ENCODE peak calls at places on chromosomes 5 and 9, in six cellular contexts. Z, X, J, O, C and A are unnamed samples.
A peak's percentile ranks its signal among the peaks of the same experiment; 100 is the strongest.

GRCh38 chr9:133121200-133122166 is at the start of gene RALGDS:
- DNase-seq in Z (peak; percentile 89), X (peak; percentile 94), J (peak; percentile 93), O (peak; percentile 75), C (peak; percentile 94), A (peak; percentile 93)

GRCh38 chr9:20728493-20729220 is 44.6 kb downstream of the FOCAD start:
- DNase-seq in Z (peak; percentile 5), X (no peak), J (no peak), O (peak; percentile 35), C (no peak), A (peak; percentile 28)

GRCh38 chr5:62315376-62316049 is 9.5 kb downstream of the KIF2A start:
- DNase-seq in Z (no peak), X (no peak), J (no peak), O (peak; percentile 46), C (no peak), A (no peak)

GRCh38 chr5:149452665-149453617 is 73.8 kb upstream of the IL17B start:
- DNase-seq in Z (no peak), X (no peak), J (no peak), O (peak; percentile 96), C (no peak), A (no peak)

GRCh38 chr5:81420039-81420667 is 26.2 kb upstream of the ACOT12 start:
- DNase-seq in Z (no peak), X (no peak), J (no peak), O (peak; percentile 96), C (no peak), A (no peak)

GRCh38 chr9:86452194-86452828 is 98.1 kb upstream of the TUT7 start:
- DNase-seq in Z (no peak), X (no peak), J (no peak), O (peak; percentile 3), C (no peak), A (no peak)

GRCh38 chr5:172493906-172494305 is 39.6 kb upstream of the SH3PXD2B start:
- DNase-seq in Z (no peak), X (no peak), J (no peak), O (no peak), C (no peak), A (no peak)

GRCh38 chr9:26462213-26462612 is 430.4 kb downstream of the CAAP1 start:
- DNase-seq in Z (no peak), X (no peak), J (no peak), O (no peak), C (no peak), A (no peak)

GRCh38 chr5:39661026-39661779 is 236.4 kb upstream of the DAB2 start:
- DNase-seq in Z (no peak), X (no peak), J (no peak), O (no peak), C (no peak), A (no peak)

GRCh38 chr9:130766904-130767262 is 68.2 kb upstream of the ABL1 start:
- DNase-seq in Z (no peak), X (no peak), J (no peak), O (no peak), C (no peak), A (no peak)

GRCh38 chr9:128337972-128338371 is 2.4 kb upstream of the SLC27A4 start:
- DNase-seq in Z (no peak), X (no peak), J (no peak), O (no peak), C (no peak), A (no peak)

GRCh38 chr9:76127637-76128036 is 237.2 kb downstream of the PCSK5 start:
- DNase-seq in Z (no peak), X (no peak), J (no peak), O (no peak), C (no peak), A (no peak)

GRCh38 chr5:180803181-180804128 is 849 bp upstream of the MGAT1 start:
- DNase-seq in Z (peak; percentile 59), X (peak; percentile 86), J (peak; percentile 69), O (no peak), C (peak; percentile 97), A (peak; percentile 80)

GRCh38 chr5:105836263-105836662 is 1834.5 kb downstream of the EFNA5 start:
- DNase-seq in Z (no peak), X (no peak), J (no peak), O (peak; percentile 63), C (no peak), A (no peak)

GRCh38 chr5:174877987-174878386 is 153.6 kb downstream of the MSX2 start:
- DNase-seq in Z (no peak), X (no peak), J (no peak), O (no peak), C (no peak), A (no peak)

GRCh38 chr9:28456886-28457285 is 883.6 kb upstream of the C9orf72 start:
- DNase-seq in Z (no peak), X (no peak), J (no peak), O (no peak), C (no peak), A (no peak)

GRCh38 chr9:105502276-105502675 is 54.4 kb downstream of the FSD1L start:
- DNase-seq in Z (no peak), X (no peak), J (no peak), O (peak; percentile 41), C (no peak), A (no peak)

GRCh38 chr5:72427488-72428437 is 79.4 kb downstream of the ZNF366 start:
- DNase-seq in Z (no peak), X (no peak), J (no peak), O (peak; percentile 49), C (no peak), A (no peak)

GRCh38 chr9:131727184-131727785 is 12.6 kb downstream of the RAPGEF1 start:
- DNase-seq in Z (no peak), X (no peak), J (no peak), O (peak; percentile 24), C (no peak), A (peak; percentile 52)

GRCh38 chr5:35247645-35248034 is 17.4 kb upstream of the PRLR start:
- DNase-seq in Z (peak; percentile 13), X (no peak), J (peak; percentile 55), O (no peak), C (no peak), A (peak; percentile 84)

GRCh38 chr5:128441165-128441564 is 96.9 kb downstream of the FBN2 start:
- DNase-seq in Z (no peak), X (no peak), J (no peak), O (no peak), C (no peak), A (no peak)

GRCh38 chr9:134252084-134252830 is 74.0 kb upstream of the RXRA start:
- DNase-seq in Z (no peak), X (peak; percentile 48), J (no peak), O (no peak), C (no peak), A (peak; percentile 56)

GRCh38 chr5:170076211-170076610 is 29.5 kb upstream of the FOXI1 start:
- DNase-seq in Z (no peak), X (no peak), J (no peak), O (no peak), C (no peak), A (no peak)
- TF ChIP-seq CTCF in Z (no peak), X (no peak), J (no peak), O (no peak), C (no peak), A (no peak)

GRCh38 chr9:14380061-14380836 is 66.3 kb upstream of the NFIB start:
- DNase-seq in Z (no peak), X (no peak), J (no peak), O (no peak), C (no peak), A (no peak)

GRCh38 chr9:14383296-14383695 is 69.4 kb upstream of the NFIB start:
- DNase-seq in Z (no peak), X (no peak), J (no peak), O (no peak), C (no peak), A (no peak)

GRCh38 chr9:14389146-14389545 is 75.2 kb upstream of the NFIB start:
- DNase-seq in Z (no peak), X (no peak), J (no peak), O (no peak), C (no peak), A (no peak)

GRCh38 chr9:14379280-14379679 is 65.3 kb upstream of the NFIB start:
- DNase-seq in Z (no peak), X (no peak), J (no peak), O (no peak), C (no peak), A (no peak)

DNA sequence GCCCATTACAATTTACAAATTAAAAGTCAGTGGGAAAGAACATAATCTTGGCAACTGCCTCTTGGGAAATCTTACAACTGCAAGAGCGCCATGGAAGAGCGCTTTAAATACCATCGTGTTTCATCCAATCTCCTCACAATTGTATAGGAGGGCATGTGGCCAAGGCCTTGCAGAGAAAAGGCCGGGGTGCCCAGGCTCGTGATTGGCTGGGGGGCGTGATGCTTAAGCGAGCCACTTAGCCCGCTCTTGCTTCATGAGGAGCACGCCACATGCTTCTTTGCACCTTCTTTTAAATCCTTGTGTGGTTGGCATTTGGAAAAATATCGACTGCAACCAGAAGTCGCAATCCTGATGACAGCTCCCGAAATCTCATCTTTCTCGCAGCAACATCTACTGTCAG is 69.9 kb upstream of the NFIB start:
- DNase-seq in Z (no peak), X (no peak), J (no peak), O (no peak), C (no peak), A (no peak)
- TF ChIP-seq POLR2A in Z (no peak), X (no peak), J (no peak), O (no peak), C (no peak), A (no peak)

GRCh38 chr9:122820490-122820845 is 7.9 kb downstream of the PDCL start:
- DNase-seq in Z (no peak), X (no peak), J (no peak), O (no peak), C (no peak), A (no peak)

GRCh38 chr9:122822958-122823357 is 5.4 kb downstream of the PDCL start:
- DNase-seq in Z (no peak), X (no peak), J (no peak), O (no peak), C (no peak), A (no peak)

GRCh38 chr9:122822056-122822455 is 6.3 kb downstream of the PDCL start:
- DNase-seq in Z (no peak), X (no peak), J (no peak), O (no peak), C (no peak), A (no peak)

GRCh38 chr9:122819791-122820489 is 8.4 kb downstream of the PDCL start:
- DNase-seq in Z (no peak), X (no peak), J (no peak), O (peak; percentile 78), C (no peak), A (peak; percentile 16)

GRCh38 chr9:122821278-122821952 is 7.0 kb downstream of the PDCL start:
- DNase-seq in Z (no peak), X (no peak), J (no peak), O (peak; percentile 62), C (no peak), A (peak; percentile 78)
- H3K36me3 ChIP-seq in Z (no peaks in the 10 kb centered on the region), X (peaks cover 8% of the 10 kb centered on the region), J (peaks cover 72% of the 10 kb centered on the region), O (peaks cover 33% of the 10 kb centered on the region), C (no peaks in the 10 kb centered on the region), A (no peaks in the 10 kb centered on the region)

DNA sequence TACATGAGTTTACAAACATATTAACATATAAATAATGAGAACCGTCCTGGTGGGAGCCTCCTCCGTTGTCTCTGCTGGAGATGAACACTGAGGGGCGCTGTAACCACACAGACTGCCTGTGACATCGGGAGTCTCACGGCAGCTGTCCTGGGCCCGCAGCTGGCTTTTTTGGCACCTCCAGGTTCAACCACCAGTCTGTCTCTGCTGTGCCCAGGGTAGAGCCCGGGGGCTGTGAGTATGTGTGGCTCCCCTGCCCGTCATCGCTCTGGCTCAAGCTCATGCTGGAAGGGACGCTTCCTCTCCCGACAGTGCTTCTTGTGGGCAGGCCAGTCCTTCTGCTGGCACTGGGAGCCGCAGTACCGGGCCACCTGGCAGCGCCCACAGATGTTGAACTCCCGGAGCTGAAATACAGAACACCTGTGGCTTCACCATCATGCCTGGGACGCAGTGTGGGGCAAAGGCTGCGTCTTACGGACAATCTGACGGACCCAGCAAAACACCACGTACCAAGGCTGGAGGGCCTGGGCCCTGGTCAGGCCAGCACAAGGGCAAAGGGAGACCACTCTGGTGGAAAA is 3.6 kb upstream of the DPH7 start:
- DNase-seq in Z (no peak), X (no peak), J (peak; percentile 55), O (no peak), C (no peak), A (no peak)
- TF ChIP-seq CTCF in Z (no peak), X (peak; percentile 37), J (peak; percentile 25), O (peak; percentile 31), C (no peak), A (peak; percentile 22)